ENCODE peak calls at places on chromosomes 2 and 18, in four cellular contexts. C is GM12891, S is HepG2, P is H1. O is an unnamed sample.

GRCh38 chr2:20356042-20356441 is 5.4 kb upstream of the PUM2 start:
- DNase-seq in C (no peak), S (no peak), P (no peak), O (no peak)

GRCh38 chr2:3605013-3605961 is 10.4 kb downstream of the COLEC11 start:
- DNase-seq in C (no peak), S (peak; percentile 83), P (peak; percentile 39), O (no peak)

GRCh38 chr2:205129531-205129930 is 552.8 kb upstream of the NRP2 start:
- DNase-seq in C (no peak), S (no peak), P (no peak), O (no peak)

GRCh38 chr2:149320362-149320761 is 10.0 kb upstream of the LYPD6 start:
- DNase-seq in C (no peak), S (no peak), P (no peak), O (no peak)

GRCh38 chr2:165009466-165009865 is 54.1 kb upstream of the SLC38A11 start:
- DNase-seq in C (no peak), S (no peak), P (no peak), O (no peak)

GRCh38 chr2:66440011-66440542 is 5.2 kb downstream of the MEIS1 start:
- DNase-seq in C (no peak), S (no peak), P (no peak), O (no peak)

GRCh38 chr2:12606472-12607000 is 110.2 kb upstream of the TRIB2 start:
- DNase-seq in C (no peak), S (peak; percentile 6), P (no peak), O (no peak)

GRCh38 chr2:220904015-220904414 is 668.1 kb downstream of the EPHA4 start:
- DNase-seq in C (no peak), S (no peak), P (no peak), O (no peak)

GRCh38 chr2:138829326-138829725 is 49.1 kb upstream of the NXPH2 start:
- DNase-seq in C (no peak), S (peak; percentile 64), P (peak; percentile 79), O (no peak)

GRCh38 chr2:12596771-12597170 is 120.0 kb upstream of the TRIB2 start:
- DNase-seq in C (no peak), S (no peak), P (no peak), O (no peak)

GRCh38 chr2:29010946-29011649 is 30.0 kb downstream of the TOGARAM2 start:
- DNase-seq in C (no peak), S (no peak), P (no peak), O (no peak)

GRCh38 chr2:133312335-133312734 is 255.9 kb downstream of the NCKAP5 start:
- DNase-seq in C (no peak), S (no peak), P (no peak), O (no peak)

GRCh38 chr18:25125670-25126069 is 226.3 kb downstream of the ZNF521 start:
- DNase-seq in C (no peak), S (no peak), P (no peak), O (no peak)

GRCh38 chr2:67974564-67975430 is 88.0 kb downstream of the C1D start:
- DNase-seq in C (no peak), S (no peak), P (no peak), O (no peak)

GRCh38 chr2:112481050-112481527 is 867 bp upstream of the TTL start:
- DNase-seq in C (peak; percentile 78), S (peak; percentile 76), P (peak; percentile 84), O (peak; percentile 76)

GRCh38 chr2:81734981-81735380 is 1430.4 kb upstream of the LRRTM1 start:
- DNase-seq in C (no peak), S (no peak), P (no peak), O (no peak)

GRCh38 chr18:39946623-39947061 is 2008.4 kb upstream of the PIK3C3 start:
- DNase-seq in C (no peak), S (no peak), P (no peak), O (no peak)

DNA sequence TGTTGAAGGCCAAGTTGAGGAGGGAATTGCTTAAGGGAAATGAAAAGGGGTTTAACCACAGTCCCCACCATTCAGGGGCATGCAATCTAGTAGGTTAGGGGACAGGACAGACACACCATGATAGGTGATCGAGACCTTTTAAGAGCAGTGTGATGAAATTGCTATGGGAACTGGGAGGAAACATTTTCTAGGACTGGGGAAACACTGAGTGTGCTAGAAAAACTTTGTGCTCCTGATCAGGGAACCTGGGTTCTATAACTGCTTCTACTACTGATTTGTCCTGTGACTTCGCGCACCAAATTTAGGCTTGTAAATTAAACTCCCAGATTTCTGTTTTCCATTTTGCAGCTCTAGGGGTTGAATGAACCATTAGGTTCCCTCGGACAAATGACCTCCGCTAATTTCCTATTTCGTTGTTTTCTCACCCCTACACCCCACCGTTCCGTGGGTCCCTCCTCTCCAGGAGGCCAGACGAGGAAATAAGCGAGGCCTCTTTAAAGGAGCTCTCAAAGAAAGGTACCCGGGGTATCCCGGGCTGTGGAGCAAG is 371 bp upstream of the LCLAT1 start:
- DNase-seq in C (no peak), S (no peak), P (no peak), O (no peak)
- TF ChIP-seq POLR2AphosphoS5 in C (no peak), S (no peak), P (no peak), O (no peak)

DNA sequence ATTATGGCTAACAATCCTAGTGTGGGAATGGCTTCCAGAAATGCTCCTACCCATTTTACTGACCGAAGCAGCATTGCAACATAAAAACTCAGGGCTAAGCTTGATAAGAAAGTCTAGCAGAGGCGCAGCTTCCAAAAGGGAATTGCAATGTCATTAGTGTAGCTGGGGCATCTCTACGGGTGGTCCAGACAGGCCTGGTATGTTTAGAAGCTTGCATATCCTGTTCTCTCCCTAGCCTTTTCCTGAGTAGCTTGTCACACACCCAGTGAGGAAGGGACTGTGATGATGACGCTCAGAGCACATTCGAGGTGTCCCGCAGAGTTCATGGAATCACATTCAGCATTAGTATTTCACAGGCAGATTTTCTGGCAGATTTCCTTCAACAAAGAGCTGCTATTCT is 38.0 kb upstream of the COL5A2 start:
- DNase-seq in C (no peak), S (no peak), P (peak; percentile 60), O (no peak)
- TF ChIP-seq TAF1 in C (no peak), S (no peak), P (peak; percentile 26), O (no peak)

DNA sequence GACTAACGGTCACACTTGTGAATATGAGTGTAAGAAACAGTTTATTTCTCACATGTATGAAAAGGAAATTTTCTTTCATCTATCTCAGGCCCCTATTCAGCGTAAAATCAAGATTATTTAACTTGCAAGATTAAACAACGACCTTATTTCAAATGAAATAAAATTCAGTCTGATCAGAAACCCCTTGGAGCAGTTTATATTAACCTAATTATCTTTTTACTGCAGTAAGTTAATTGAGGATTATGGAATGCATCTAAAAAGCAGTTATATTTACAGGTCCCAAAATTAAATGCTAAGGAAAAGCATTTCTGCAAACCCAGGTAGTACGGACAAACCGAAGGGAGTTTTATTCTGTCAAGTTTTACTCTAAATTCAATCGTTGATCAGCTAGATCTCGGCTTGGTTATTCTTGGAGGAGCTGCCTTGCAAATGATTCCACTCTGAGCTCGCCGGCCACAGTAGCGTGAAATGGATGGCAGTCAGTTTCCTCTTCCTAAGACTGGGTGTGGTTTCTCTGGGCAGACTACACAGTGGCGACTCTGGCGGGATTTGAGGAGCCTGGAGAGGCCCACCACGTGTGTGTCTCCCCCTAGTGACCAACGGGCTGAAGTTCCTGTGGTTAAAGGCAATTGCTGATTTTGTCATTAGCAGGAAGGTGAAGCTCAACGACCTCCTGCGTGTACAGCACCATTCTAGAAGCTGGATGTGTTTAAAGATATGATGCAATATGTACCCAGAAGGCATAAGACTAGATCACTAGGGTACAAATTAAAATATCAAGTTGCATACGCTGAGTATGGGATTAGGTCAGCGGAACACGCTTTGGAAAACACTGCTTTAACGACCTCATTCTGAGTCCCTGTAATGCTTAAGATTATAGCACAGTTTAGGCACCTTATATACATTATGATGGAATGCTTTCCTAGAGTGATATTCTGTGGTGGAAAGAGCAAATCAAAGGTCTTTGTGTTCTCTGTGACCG is 36.4 kb downstream of the PRKRA start:
- DNase-seq in C (peak; percentile 37), S (peak; percentile 90), P (peak; percentile 88), O (peak; percentile 44)
- TF ChIP-seq POLR2A in C (peak; percentile 53), S (no peak), P (no peak), O (peak; percentile 77)

DNA sequence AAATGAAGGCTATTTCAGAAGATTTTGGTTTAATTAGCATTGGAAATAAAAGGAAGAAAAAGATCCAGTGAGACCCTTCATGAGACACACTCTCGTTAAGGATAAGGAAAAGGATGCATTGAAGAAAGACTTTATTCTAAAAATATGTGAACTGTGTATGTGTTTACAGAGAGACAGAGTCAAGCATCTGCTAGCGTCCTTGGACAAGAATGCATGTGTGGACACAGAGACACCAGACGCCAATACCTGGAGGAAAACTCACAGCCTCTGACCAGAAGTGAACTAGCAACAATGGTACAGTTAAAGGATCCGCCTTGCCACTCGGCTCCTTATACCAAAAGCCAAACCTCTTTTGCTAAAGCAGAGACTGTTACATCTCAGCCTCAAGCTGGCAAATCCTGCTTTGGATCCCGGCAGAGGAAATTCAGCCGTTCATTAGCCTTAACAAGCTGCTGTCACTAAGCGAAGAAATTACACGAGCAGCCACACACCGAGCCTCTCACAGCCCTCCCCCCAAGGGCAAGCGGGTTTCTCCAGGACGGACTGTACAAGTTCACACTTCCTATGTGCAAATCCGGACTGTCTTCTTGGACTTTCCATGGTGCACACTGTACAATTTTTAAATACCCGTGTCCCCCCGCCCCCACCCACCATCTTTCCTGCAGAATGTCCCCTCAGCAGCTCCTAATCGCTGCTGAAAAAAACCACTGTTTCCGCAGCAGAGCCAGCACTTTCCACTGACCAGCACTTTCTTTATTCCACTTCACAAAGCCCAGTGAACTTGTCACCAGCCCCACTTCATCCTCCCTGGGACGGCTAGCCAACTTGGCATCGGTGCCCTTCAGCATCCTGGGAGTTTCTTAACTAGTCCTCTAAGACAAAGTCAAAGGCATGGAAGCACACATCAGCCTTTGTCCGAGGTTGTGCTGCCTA is 1.7 kb downstream of the KLF7 start:
- DNase-seq in C (no peak), S (peak; percentile 37), P (no peak), O (no peak)
- TF ChIP-seq POLR2AphosphoS5 in C (no peak), S (no peak), P (no peak), O (no peak)

DNA sequence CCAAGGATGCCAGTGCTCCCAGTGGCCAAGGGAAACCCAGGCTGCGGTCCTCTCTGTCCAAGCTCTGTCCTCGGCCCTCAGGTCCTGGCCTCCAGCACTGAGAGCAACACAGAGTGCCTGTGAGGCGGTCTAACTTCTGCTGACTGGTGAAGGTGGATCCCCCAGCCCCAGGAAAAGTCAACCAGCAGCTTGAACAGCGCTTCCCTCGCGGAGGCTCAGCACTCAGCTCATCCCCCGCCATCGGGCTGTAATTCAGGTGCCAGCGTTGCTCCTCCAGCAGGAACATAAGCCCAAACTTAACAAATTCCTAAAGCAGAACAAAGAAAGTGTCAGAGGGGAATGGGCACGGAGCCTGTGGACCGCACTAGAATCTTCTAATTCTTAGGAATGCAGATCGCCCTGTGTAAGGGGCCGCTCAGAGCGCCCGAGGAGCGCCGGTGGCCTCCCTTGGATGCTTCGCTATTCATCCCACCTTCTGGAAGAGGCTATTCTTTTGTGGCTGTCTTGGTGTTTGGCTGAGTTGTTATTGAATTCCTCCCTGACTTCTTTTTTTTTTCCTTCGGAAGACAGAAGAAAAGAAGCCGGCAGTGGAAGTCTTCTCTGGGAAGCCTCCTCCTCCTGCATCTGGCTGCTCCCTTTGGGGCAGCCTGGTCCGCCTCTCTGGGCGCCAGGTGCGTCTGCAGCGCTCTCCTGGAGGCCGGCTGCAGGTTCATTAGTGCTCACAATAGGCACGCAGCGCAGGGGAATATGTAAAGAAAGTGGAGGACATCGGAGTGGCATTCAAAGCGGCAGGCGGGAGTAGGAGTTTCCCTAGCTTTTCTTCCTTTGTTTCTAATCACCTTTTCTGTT is 905.6 kb downstream of the TSN start:
- DNase-seq in C (no peak), S (no peak), P (peak; percentile 68), O (no peak)
- TF ChIP-seq TAF1 in C (no peak), S (no peak), P (peak; percentile 68), O (no peak)

GRCh38 chr2:229129738-229130371 is 141.2 kb downstream of the PID1 start:
- DNase-seq in C (no peak), S (no peak), P (no peak), O (no peak)
- TF ChIP-seq POLR2A in C (no peak), S (no peak), P (no peak), O (no peak)

O was measured in GM12892.